ENCODE peak calls at places on chromosomes 13 and 19, in nine cellular contexts. One of them, this sample, is unnamed.

GRCh38 chr13:104750377-104750776 is 1684.2 kb upstream of the SLC10A2 start:
- DNase-seq in choroid plexus epithelial cell: peak
- DNase-seq in lower lobe of right lung: no peak
- DNase-seq in HL-60: no peak
- DNase-seq in lung: no peak
- DNase-seq in psoas muscle: no peak
- DNase-seq in heart right ventricle: no peak
- DNase-seq in left ventricle myocardium inferior: no peak
- DNase-seq in suprapubic skin: no peak
- DNase-seq in this sample: no peak

GRCh38 chr13:74574964-74575728 is 440.9 kb upstream of the KLF12 start:
- DNase-seq in choroid plexus epithelial cell: no peak
- DNase-seq in lower lobe of right lung: no peak
- DNase-seq in HL-60: no peak
- DNase-seq in lung: no peak
- DNase-seq in psoas muscle: no peak
- DNase-seq in heart right ventricle: no peak
- DNase-seq in left ventricle myocardium inferior: no peak
- DNase-seq in suprapubic skin: no peak
- DNase-seq in this sample: no peak

GRCh38 chr13:34419025-34419424 is 523.0 kb upstream of the NBEA start:
- DNase-seq in choroid plexus epithelial cell: no peak
- DNase-seq in lower lobe of right lung: no peak
- DNase-seq in HL-60: no peak
- DNase-seq in lung: no peak
- DNase-seq in psoas muscle: no peak
- DNase-seq in heart right ventricle: no peak
- DNase-seq in left ventricle myocardium inferior: no peak
- DNase-seq in suprapubic skin: no peak
- DNase-seq in this sample: no peak

GRCh38 chr19:5369962-5370367 is 29.4 kb upstream of the PTPRS start:
- DNase-seq in choroid plexus epithelial cell: peak
- DNase-seq in lower lobe of right lung: peak
- DNase-seq in HL-60: peak
- DNase-seq in lung: peak
- DNase-seq in psoas muscle: no peak
- DNase-seq in heart right ventricle: peak
- DNase-seq in left ventricle myocardium inferior: peak
- DNase-seq in suprapubic skin: no peak
- DNase-seq in this sample: no peak

GRCh38 chr13:100875392-100876043 is 200.9 kb upstream of the TMTC4 start:
- DNase-seq in choroid plexus epithelial cell: peak
- DNase-seq in lower lobe of right lung: no peak
- DNase-seq in HL-60: no peak
- DNase-seq in lung: no peak
- DNase-seq in psoas muscle: no peak
- DNase-seq in heart right ventricle: no peak
- DNase-seq in left ventricle myocardium inferior: no peak
- DNase-seq in suprapubic skin: no peak
- DNase-seq in this sample: peak

GRCh38 chr13:114068723-114069322 is 63.6 kb downstream of the RASA3 start:
- DNase-seq in choroid plexus epithelial cell: peak
- DNase-seq in lower lobe of right lung: no peak
- DNase-seq in HL-60: peak
- DNase-seq in lung: no peak
- DNase-seq in psoas muscle: peak
- DNase-seq in heart right ventricle: no peak
- DNase-seq in left ventricle myocardium inferior: no peak
- DNase-seq in suprapubic skin: peak
- DNase-seq in this sample: no peak

GRCh38 chr19:3770136-3771032 is 1.6 kb downstream of the RAX2 start:
- DNase-seq in choroid plexus epithelial cell: no peak
- DNase-seq in lower lobe of right lung: no peak
- DNase-seq in HL-60: no peak
- DNase-seq in lung: no peak
- DNase-seq in psoas muscle: no peak
- DNase-seq in heart right ventricle: no peak
- DNase-seq in left ventricle myocardium inferior: no peak
- DNase-seq in suprapubic skin: no peak
- DNase-seq in this sample: no peak

GRCh38 chr19:17074628-17075034 is 621 bp downstream of the HAUS8 start:
- DNase-seq in choroid plexus epithelial cell: no peak
- DNase-seq in lower lobe of right lung: no peak
- DNase-seq in HL-60: no peak
- DNase-seq in lung: no peak
- DNase-seq in psoas muscle: no peak
- DNase-seq in heart right ventricle: no peak
- DNase-seq in left ventricle myocardium inferior: no peak
- DNase-seq in suprapubic skin: no peak
- DNase-seq in this sample: no peak

GRCh38 chr13:108154421-108154858 is 60.9 kb downstream of the LIG4 start:
- DNase-seq in choroid plexus epithelial cell: peak
- DNase-seq in lower lobe of right lung: no peak
- DNase-seq in HL-60: no peak
- DNase-seq in lung: peak
- DNase-seq in psoas muscle: no peak
- DNase-seq in heart right ventricle: no peak
- DNase-seq in left ventricle myocardium inferior: no peak
- DNase-seq in suprapubic skin: no peak
- DNase-seq in this sample: no peak

GRCh38 chr19:56927294-56927693 is 86.8 kb upstream of the PEG3 start:
- DNase-seq in choroid plexus epithelial cell: no peak
- DNase-seq in lower lobe of right lung: no peak
- DNase-seq in HL-60: no peak
- DNase-seq in lung: no peak
- DNase-seq in psoas muscle: no peak
- DNase-seq in heart right ventricle: no peak
- DNase-seq in left ventricle myocardium inferior: no peak
- DNase-seq in suprapubic skin: no peak
- DNase-seq in this sample: no peak

GRCh38 chr13:50842711-50843255 is 709 bp downstream of the DLEU7 start:
- DNase-seq in choroid plexus epithelial cell: no peak
- DNase-seq in lower lobe of right lung: no peak
- DNase-seq in HL-60: no peak
- DNase-seq in lung: no peak
- DNase-seq in psoas muscle: peak
- DNase-seq in heart right ventricle: peak
- DNase-seq in left ventricle myocardium inferior: no peak
- DNase-seq in suprapubic skin: no peak
- DNase-seq in this sample: no peak

GRCh38 chr19:33301900-33302174 is 497 bp downstream of the CEBPA start:
- DNase-seq in choroid plexus epithelial cell: no peak
- DNase-seq in lower lobe of right lung: no peak
- DNase-seq in HL-60: no peak
- DNase-seq in lung: no peak
- DNase-seq in psoas muscle: no peak
- DNase-seq in heart right ventricle: no peak
- DNase-seq in left ventricle myocardium inferior: no peak
- DNase-seq in suprapubic skin: no peak
- DNase-seq in this sample: no peak

GRCh38 chr19:33300016-33300981 is 2.0 kb downstream of the CEBPA start:
- DNase-seq in choroid plexus epithelial cell: no peak
- DNase-seq in lower lobe of right lung: no peak
- DNase-seq in HL-60: no peak
- DNase-seq in lung: peak
- DNase-seq in psoas muscle: peak
- DNase-seq in heart right ventricle: peak
- DNase-seq in left ventricle myocardium inferior: no peak
- DNase-seq in suprapubic skin: peak
- DNase-seq in this sample: no peak

GRCh38 chr19:33302175-33302973 is at the start of gene CEBPA:
- DNase-seq in choroid plexus epithelial cell: peak
- DNase-seq in lower lobe of right lung: peak
- DNase-seq in HL-60: peak
- DNase-seq in lung: peak
- DNase-seq in psoas muscle: peak
- DNase-seq in heart right ventricle: peak
- DNase-seq in left ventricle myocardium inferior: peak
- DNase-seq in suprapubic skin: peak
- DNase-seq in this sample: no peak

GRCh38 chr19:33302974-33303790 is 848 bp upstream of the CEBPA start:
- DNase-seq in choroid plexus epithelial cell: peak
- DNase-seq in lower lobe of right lung: peak
- DNase-seq in HL-60: peak
- DNase-seq in lung: no peak
- DNase-seq in psoas muscle: peak
- DNase-seq in heart right ventricle: peak
- DNase-seq in left ventricle myocardium inferior: peak
- DNase-seq in suprapubic skin: peak
- DNase-seq in this sample: no peak

DNA sequence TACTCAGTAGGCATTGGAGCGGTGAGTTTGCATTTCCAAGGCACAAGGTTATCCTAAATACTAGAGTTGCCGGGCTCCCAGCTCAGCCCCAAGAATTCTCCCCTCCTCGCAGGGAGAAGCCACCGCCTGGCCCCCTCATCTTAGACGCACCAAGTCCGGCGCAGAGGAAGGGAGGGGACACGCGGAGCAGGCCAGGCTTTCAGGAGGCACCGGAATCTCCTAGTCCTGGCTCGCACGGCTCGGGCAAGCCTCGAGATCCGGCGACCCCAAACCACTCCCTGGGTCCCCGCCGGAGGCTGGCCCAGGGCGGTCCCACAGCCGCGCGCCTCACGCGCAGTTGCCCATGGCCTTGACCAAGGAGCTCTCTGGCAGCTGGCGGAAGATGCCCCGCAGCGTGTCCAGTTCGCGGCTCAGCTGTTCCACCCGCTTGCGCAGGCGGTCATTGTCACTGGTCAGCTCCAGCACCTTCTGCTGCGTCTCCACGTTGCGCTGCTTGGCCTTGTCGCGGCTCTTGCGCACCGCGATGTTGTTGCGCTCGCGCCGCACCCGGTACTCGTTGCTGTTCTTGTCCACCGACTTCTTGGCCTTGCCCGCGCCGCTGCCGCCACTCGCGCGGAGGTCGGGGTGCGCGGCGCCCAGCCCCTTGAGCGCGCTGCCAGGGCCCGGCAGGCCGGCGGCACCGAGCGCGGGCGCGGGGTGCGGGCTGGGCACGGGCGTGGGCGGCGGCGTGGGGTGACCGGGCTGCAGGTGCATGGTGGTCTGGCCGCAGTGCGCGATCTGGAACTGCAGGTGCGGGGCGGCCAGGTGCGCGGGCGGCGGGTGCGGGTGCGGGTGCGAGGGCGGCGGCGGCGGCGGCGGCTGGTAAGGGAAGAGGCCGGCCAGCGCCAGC is 1.1 kb downstream of the CEBPA start:
- DNase-seq in choroid plexus epithelial cell: no peak
- DNase-seq in lower lobe of right lung: no peak
- DNase-seq in HL-60: no peak
- DNase-seq in lung: peak
- DNase-seq in psoas muscle: peak
- DNase-seq in heart right ventricle: no peak
- DNase-seq in left ventricle myocardium inferior: no peak
- DNase-seq in suprapubic skin: peak
- DNase-seq in this sample: no peak
- H3K4me3 ChIP-seq in choroid plexus epithelial cell: no peak
- H3K4me3 ChIP-seq in lower lobe of right lung: peak
- H3K4me3 ChIP-seq in HL-60: peak
- H3K4me3 ChIP-seq in lung: peak
- H3K4me3 ChIP-seq in psoas muscle: peak
- H3K4me3 ChIP-seq in heart right ventricle: peak
- H3K4me3 ChIP-seq in left ventricle myocardium inferior: peak
- H3K4me3 ChIP-seq in suprapubic skin: peak
- H3K4me3 ChIP-seq in this sample: peak

GRCh38 chr13:59771272-59771671 is 392.5 kb downstream of the DIAPH3 start:
- DNase-seq in choroid plexus epithelial cell: peak
- DNase-seq in lower lobe of right lung: no peak
- DNase-seq in HL-60: no peak
- DNase-seq in lung: no peak
- DNase-seq in psoas muscle: no peak
- DNase-seq in heart right ventricle: no peak
- DNase-seq in left ventricle myocardium inferior: no peak
- DNase-seq in suprapubic skin: no peak
- DNase-seq in this sample: no peak
- TF ChIP-seq CTCF in choroid plexus epithelial cell: peak
- TF ChIP-seq CTCF in lower lobe of right lung: peak
- TF ChIP-seq CTCF in HL-60: no peak
- TF ChIP-seq CTCF in lung: no peak
- TF ChIP-seq CTCF in psoas muscle: peak
- TF ChIP-seq CTCF in heart right ventricle: peak
- TF ChIP-seq CTCF in left ventricle myocardium inferior: peak
- TF ChIP-seq CTCF in suprapubic skin: no peak
- TF ChIP-seq CTCF in this sample: peak

DNA sequence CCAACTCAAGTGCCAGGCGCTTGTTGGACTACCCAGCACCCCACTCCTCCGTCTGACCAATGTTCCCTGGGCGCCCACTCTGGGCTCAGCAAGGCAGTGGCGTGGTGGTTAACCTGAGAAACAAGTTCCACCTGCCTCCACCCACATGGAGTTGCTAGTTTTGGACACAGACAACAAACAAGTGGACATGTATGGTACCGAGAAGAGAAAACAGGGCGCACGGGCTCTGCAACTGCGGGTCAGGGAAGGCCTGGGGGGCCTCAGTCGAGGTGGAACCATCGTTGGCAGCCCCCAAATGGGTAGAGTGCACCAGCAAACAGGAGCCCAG is 2.5 kb downstream of the MIER2 start:
- DNase-seq in choroid plexus epithelial cell: no peak
- DNase-seq in lower lobe of right lung: no peak
- DNase-seq in HL-60: no peak
- DNase-seq in lung: no peak
- DNase-seq in psoas muscle: no peak
- DNase-seq in heart right ventricle: no peak
- DNase-seq in left ventricle myocardium inferior: no peak
- DNase-seq in suprapubic skin: peak
- DNase-seq in this sample: no peak
- H3K4me3 ChIP-seq in choroid plexus epithelial cell: no peak
- H3K4me3 ChIP-seq in lower lobe of right lung: peak
- H3K4me3 ChIP-seq in HL-60: no peak
- H3K4me3 ChIP-seq in lung: no peak
- H3K4me3 ChIP-seq in psoas muscle: peak
- H3K4me3 ChIP-seq in heart right ventricle: peak
- H3K4me3 ChIP-seq in left ventricle myocardium inferior: peak
- H3K4me3 ChIP-seq in suprapubic skin: peak
- H3K4me3 ChIP-seq in this sample: peak

GRCh38 chr13:77516342-77516789 is 19.1 kb upstream of the SCEL start:
- DNase-seq in choroid plexus epithelial cell: peak
- DNase-seq in lower lobe of right lung: no peak
- DNase-seq in HL-60: no peak
- DNase-seq in lung: no peak
- DNase-seq in psoas muscle: no peak
- DNase-seq in heart right ventricle: no peak
- DNase-seq in left ventricle myocardium inferior: no peak
- DNase-seq in suprapubic skin: no peak
- DNase-seq in this sample: no peak
- TF ChIP-seq CTCF in choroid plexus epithelial cell: no peak
- TF ChIP-seq CTCF in lower lobe of right lung: no peak
- TF ChIP-seq CTCF in HL-60: no peak
- TF ChIP-seq CTCF in lung: no peak
- TF ChIP-seq CTCF in psoas muscle: no peak
- TF ChIP-seq CTCF in heart right ventricle: no peak
- TF ChIP-seq CTCF in left ventricle myocardium inferior: no peak
- TF ChIP-seq CTCF in suprapubic skin: no peak
- TF ChIP-seq CTCF in this sample: no peak

This sample was measured in AG04449.